ENCODE peak calls at places on chromosome 1, in four cellular contexts. I, B, D and P are unnamed samples.

GRCh38 chr1:114458208-114458777 is 52.7 kb downstream of the TRIM33 start:
- DNase-seq in I (no peak), B (no peak), D (no peak), P (peak)

GRCh38 chr1:226736001-226736907 is 2.8 kb downstream of the ITPKB start:
- DNase-seq in I (no peak), B (no peak), D (peak), P (no peak)

GRCh38 chr1:160907976-160908375 is 23.0 kb upstream of the ITLN1 start:
- DNase-seq in I (no peak), B (no peak), D (no peak), P (no peak)

GRCh38 chr1:30196457-30196856 is 526.9 kb downstream of the MATN1 start:
- DNase-seq in I (no peak), B (no peak), D (no peak), P (no peak)

GRCh38 chr1:200053639-200054038 is 26.1 kb downstream of the NR5A2 start:
- DNase-seq in I (no peak), B (no peak), D (no peak), P (no peak)

GRCh38 chr1:181061891-181062777 is 26.4 kb upstream of the IER5 start:
- DNase-seq in I (peak), B (no peak), D (no peak), P (no peak)

GRCh38 chr1:198534540-198535413 is 5.7 kb downstream of the ATP6V1G3 start:
- DNase-seq in I (no peak), B (no peak), D (no peak), P (no peak)

GRCh38 chr1:48054246-48054645 is 57.1 kb upstream of the TRABD2B start:
- DNase-seq in I (no peak), B (no peak), D (no peak), P (no peak)

GRCh38 chr1:246218686-246219085 is 288.4 kb downstream of the SMYD3 start:
- DNase-seq in I (no peak), B (no peak), D (no peak), P (no peak)

GRCh38 chr1:166840309-166841302 is 1.3 kb downstream of the POGK start:
- DNase-seq in I (peak), B (no peak), D (no peak), P (no peak)

GRCh38 chr1:97901017-97901658 is 19.7 kb downstream of the DPYD start:
- DNase-seq in I (no peak), B (no peak), D (no peak), P (no peak)

GRCh38 chr1:245332513-245332912 is 177.7 kb downstream of the KIF26B start:
- DNase-seq in I (no peak), B (no peak), D (no peak), P (no peak)

GRCh38 chr1:31336687-31337467 is 36.0 kb downstream of the FABP3 start:
- DNase-seq in I (no peak), B (no peak), D (no peak), P (no peak)

GRCh38 chr1:24490101-24490781 is 12.4 kb upstream of the RCAN3 start:
- DNase-seq in I (no peak), B (no peak), D (no peak), P (no peak)

GRCh38 chr1:109782514-109782913 is 18.8 kb upstream of the EPS8L3 start:
- DNase-seq in I (no peak), B (no peak), D (no peak), P (no peak)

GRCh38 chr1:234188454-234188792 is 184.8 kb upstream of the COA6 start:
- DNase-seq in I (no peak), B (peak), D (peak), P (peak)

GRCh38 chr1:87524021-87524754 is 195.5 kb downstream of the LMO4 start:
- DNase-seq in I (no peak), B (no peak), D (no peak), P (no peak)

GRCh38 chr1:222815367-222815765 is 527 bp downstream of the DISP1 start:
- DNase-seq in I (no peak), B (no peak), D (no peak), P (peak)

GRCh38 chr1:160030657-160031367 is 978 bp downstream of the PIGM start:
- DNase-seq in I (no peak), B (no peak), D (peak), P (no peak)

GRCh38 chr1:161071886-161072371 is 2.2 kb upstream of the ARHGAP30 start:
- DNase-seq in I (peak), B (peak), D (peak), P (peak)

GRCh38 chr1:214136336-214136735 is 144.6 kb upstream of the SMYD2 start:
- DNase-seq in I (no peak), B (no peak), D (no peak), P (no peak)

GRCh38 chr1:23544444-23545389 is 13.7 kb upstream of the E2F2 start:
- DNase-seq in I (peak), B (peak), D (peak), P (peak)

GRCh38 chr1:175506081-175506480 is 237.3 kb downstream of the TNR start:
- DNase-seq in I (no peak), B (no peak), D (no peak), P (no peak)

GRCh38 chr1:95407146-95407863 is 173.3 kb downstream of the RWDD3 start:
- DNase-seq in I (no peak), B (no peak), D (peak), P (no peak)

GRCh38 chr1:28855469-28855944 is 43.5 kb downstream of the OPRD1 start:
- DNase-seq in I (no peak), B (no peak), D (no peak), P (no peak)

GRCh38 chr1:204074274-204075115 is 1.6 kb downstream of the SOX13 start:
- DNase-seq in I (peak), B (peak), D (peak), P (peak)

GRCh38 chr1:55589656-55590297 is 374.6 kb upstream of the USP24 start:
- DNase-seq in I (peak), B (no peak), D (no peak), P (no peak)

GRCh38 chr1:46442317-46443161 is 47.1 kb upstream of the DMBX1 start:
- DNase-seq in I (peak), B (peak), D (peak), P (peak)

GRCh38 chr1:64845831-64846425 is 101.1 kb downstream of the RAVER2 start:
- DNase-seq in I (no peak), B (no peak), D (no peak), P (no peak)

GRCh38 chr1:53122194-53122846 is 20.1 kb downstream of the SLC1A7 start:
- DNase-seq in I (no peak), B (no peak), D (no peak), P (no peak)

GRCh38 chr1:53123462-53124129 is 18.8 kb downstream of the SLC1A7 start:
- DNase-seq in I (peak), B (no peak), D (no peak), P (no peak)

GRCh38 chr1:53122847-53123461 is 19.5 kb downstream of the SLC1A7 start:
- DNase-seq in I (no peak), B (no peak), D (no peak), P (no peak)

GRCh38 chr1:53120659-53121058 is 21.8 kb downstream of the SLC1A7 start:
- DNase-seq in I (no peak), B (no peak), D (no peak), P (no peak)

DNA sequence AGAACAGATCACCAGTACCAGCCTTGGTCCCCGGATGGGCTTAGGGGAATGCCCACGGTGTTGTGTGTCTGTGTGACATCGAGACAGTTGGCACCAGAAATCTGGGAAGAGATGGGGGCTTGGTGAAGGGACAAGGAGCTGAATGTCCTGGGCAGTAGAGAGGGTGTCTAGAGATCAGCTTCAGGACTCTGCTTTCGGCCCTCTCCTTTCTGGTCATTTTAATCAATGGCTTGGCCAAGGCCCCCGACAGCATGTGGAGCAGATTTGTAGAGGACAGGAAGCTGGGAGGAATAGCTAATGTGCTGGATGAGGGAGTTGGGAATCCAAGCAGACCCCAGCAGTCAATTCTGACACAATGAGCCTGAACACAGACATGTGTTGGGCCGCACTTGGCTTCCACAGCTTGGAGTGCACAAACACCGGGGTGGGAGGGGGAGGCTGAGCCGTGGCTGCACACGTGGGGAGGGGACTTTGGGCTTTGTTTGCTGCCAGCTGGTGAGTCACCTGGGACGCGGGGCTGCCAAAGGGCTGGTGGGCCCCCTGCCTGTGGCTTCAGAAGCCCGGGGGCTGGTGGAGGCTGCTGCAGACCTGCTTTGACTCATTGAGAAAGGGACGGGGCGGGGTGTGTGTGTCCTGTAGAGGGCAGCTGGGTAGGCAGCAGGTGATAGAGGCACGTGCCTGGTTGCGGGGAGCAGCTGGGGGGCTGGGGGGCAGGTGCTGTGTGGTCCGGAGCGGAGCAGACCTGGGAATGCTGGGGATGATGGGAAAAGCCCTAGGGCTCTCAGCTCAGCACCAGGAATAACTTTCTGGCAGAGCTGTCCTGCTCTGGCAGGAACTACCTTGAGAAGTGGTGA is 20.9 kb downstream of the SLC1A7 start:
- DNase-seq in I (no peak), B (peak), D (peak), P (peak)
- TF ChIP-seq CTCF in I (no peak), B (no peak), D (no peak), P (no peak)

GRCh38 chr1:243346016-243346415 is 90.2 kb downstream of the SDCCAG8 start:
- DNase-seq in I (no peak), B (no peak), D (peak), P (no peak)
- TF ChIP-seq CTCF in I (no peak), B (no peak), D (no peak), P (no peak)

GRCh38 chr1:15684468-15685283 is 556 bp downstream of the PLEKHM2 start:
- DNase-seq in I (peak), B (peak), D (peak), P (peak)
- TF ChIP-seq CTCF in I (no peak), B (no peak), D (peak), P (no peak)

GRCh38 chr1:186297439-186297838 is 77.6 kb downstream of the TPR start:
- DNase-seq in I (no peak), B (no peak), D (no peak), P (no peak)
- TF ChIP-seq CTCF in I (no peak), B (no peak), D (no peak), P (no peak)

GRCh38 chr1:27141266-27142003 is 13.5 kb downstream of the SLC9A1 start:
- DNase-seq in I (no peak), B (no peak), D (no peak), P (peak)
- TF ChIP-seq CTCF in I (no peak), B (no peak), D (no peak), P (no peak)

GRCh38 chr1:92902406-92902744 is 58.9 kb downstream of the DIPK1A start:
- DNase-seq in I (no peak), B (no peak), D (no peak), P (no peak)
- TF ChIP-seq CTCF in I (no peak), B (no peak), D (no peak), P (no peak)

GRCh38 chr1:25875154-25875855 is at the start of gene PAQR7:
- DNase-seq in I (peak), B (peak), D (peak), P (peak)
- TF ChIP-seq CTCF in I (no peak), B (no peak), D (peak), P (no peak)

GRCh38 chr1:154104433-154105082 is 50.3 kb downstream of the NUP210L start:
- DNase-seq in I (no peak), B (no peak), D (peak), P (peak)
- TF ChIP-seq CTCF in I (no peak), B (no peak), D (peak), P (no peak)

GRCh38 chr1:85884372-85885035 is 176.3 kb upstream of the ZNHIT6 start:
- DNase-seq in I (no peak), B (no peak), D (peak), P (no peak)
- TF ChIP-seq CTCF in I (peak), B (peak), D (peak), P (peak)